ENCODE peak calls at places on chromosomes 7 and 10, in five cellular contexts. G, E, S, B and A are unnamed samples.

GRCh38 chr7:2968176-2968575 is 75.5 kb downstream of the CARD11 start:
- DNase-seq in G (no peak), E (no peak), S (no peak), B (peak; percentile 32), A (no peak)

GRCh38 chr7:139830779-139831498 is 1.9 kb downstream of the TBXAS1 start:
- DNase-seq in G (no peak), E (no peak), S (no peak), B (no peak), A (no peak)

GRCh38 chr7:96084880-96085551 is 236.9 kb downstream of the SLC25A13 start:
- DNase-seq in G (peak; percentile 26), E (peak; percentile 97), S (no peak), B (no peak), A (peak; percentile 14)

GRCh38 chr10:28291881-28292297 is 11.0 kb downstream of the MPP7 start:
- DNase-seq in G (peak; percentile 40), E (no peak), S (no peak), B (no peak), A (no peak)

GRCh38 chr10:28492093-28492492 is 40.8 kb upstream of the WAC start:
- DNase-seq in G (no peak), E (no peak), S (no peak), B (no peak), A (no peak)

GRCh38 chr10:113960617-113961260 is 82.9 kb upstream of the ADRB1 start:
- DNase-seq in G (no peak), E (peak; percentile 33), S (no peak), B (peak; percentile 39), A (peak; percentile 53)

GRCh38 chr10:122682522-122682921 is 17.1 kb downstream of the C10orf120 start:
- DNase-seq in G (no peak), E (no peak), S (no peak), B (no peak), A (no peak)

GRCh38 chr7:149023662-149024061 is 4.6 kb downstream of the PDIA4 start:
- DNase-seq in G (no peak), E (no peak), S (no peak), B (no peak), A (no peak)

GRCh38 chr7:69782917-69783684 is 184.8 kb downstream of the AUTS2 start:
- DNase-seq in G (no peak), E (peak; percentile 12), S (no peak), B (no peak), A (no peak)

GRCh38 chr7:129281163-129281562 is 56.3 kb downstream of the AHCYL2 start:
- DNase-seq in G (no peak), E (no peak), S (no peak), B (no peak), A (no peak)

GRCh38 chr7:37726022-37726421 is 42.5 kb downstream of the GPR141 start:
- DNase-seq in G (no peak), E (no peak), S (no peak), B (no peak), A (no peak)

GRCh38 chr7:94666879-94667587 is 11.1 kb upstream of the SGCE start:
- DNase-seq in G (no peak), E (no peak), S (no peak), B (no peak), A (no peak)